ENCODE peak calls at places on chromosomes 2 and 18, in eight cellular contexts. N, X, P, Q, C, Z, H and F are unnamed samples. For H4K20me1, the result is how much of the 10 kb centered on the place peaks cover.

GRCh38 chr2:148909114-148909513 is 34.1 kb downstream of the KIF5C start:
- DNase-seq in Q (no peak), N (peak), P (peak), H (no peak), C (no peak), Z (no peak), X (no peak), F (no peak)

GRCh38 chr18:59395226-59396175 is 36.4 kb upstream of the LMAN1 start:
- DNase-seq in N (no peak), Q (no peak), X (peak), C (peak), P (peak), H (no peak), Z (no peak), F (no peak)

GRCh38 chr2:45241061-45241561 is 231.9 kb upstream of the SIX2 start:
- DNase-seq in X (no peak), Z (peak), Q (no peak), C (no peak), P (no peak), H (peak), N (peak), F (peak)

GRCh38 chr18:47929681-47930085 is 776 bp downstream of the SMAD2 start:
- DNase-seq in N (peak), H (no peak), Z (no peak), C (no peak), P (no peak), Q (no peak), X (no peak), F (peak)

GRCh38 chr18:37391698-37392548 is 173.7 kb downstream of the CELF4 start:
- DNase-seq in C (no peak), P (no peak), N (no peak), Z (no peak), H (no peak), Q (no peak), X (no peak), F (no peak)

GRCh38 chr2:168272225-168272624 is 24.8 kb upstream of the STK39 start:
- DNase-seq in X (no peak), Q (no peak), N (no peak), H (no peak), P (no peak), Z (no peak), C (no peak), F (peak)

GRCh38 chr2:220076734-220077133 is 449.3 kb downstream of the SLC4A3 start:
- DNase-seq in H (peak), Q (peak), Z (peak), P (no peak), C (no peak), N (peak), X (peak), F (peak)

GRCh38 chr2:32820701-32821100 is 126.1 kb upstream of the LTBP1 start:
- DNase-seq in X (no peak), Q (no peak), H (no peak), C (no peak), P (no peak), Z (no peak), N (no peak), F (no peak)

GRCh38 chr2:127103243-127104165 is 3.5 kb downstream of the BIN1 start:
- DNase-seq in N (no peak), P (no peak), Q (peak), H (no peak), Z (no peak), X (no peak), C (no peak), F (no peak)

GRCh38 chr2:127102464-127103242 is 4.3 kb downstream of the BIN1 start:
- DNase-seq in Z (no peak), H (no peak), X (no peak), P (no peak), C (no peak), Q (peak), N (no peak), F (no peak)

GRCh38 chr2:127101048-127101611 is 5.8 kb downstream of the BIN1 start:
- DNase-seq in Z (no peak), N (no peak), X (no peak), H (no peak), Q (no peak), C (no peak), P (no peak), F (no peak)

GRCh38 chr2:127100261-127101047 is 6.5 kb downstream of the BIN1 start:
- DNase-seq in X (no peak), Z (no peak), P (peak), H (peak), N (peak), C (no peak), Q (no peak), F (peak)

DNA sequence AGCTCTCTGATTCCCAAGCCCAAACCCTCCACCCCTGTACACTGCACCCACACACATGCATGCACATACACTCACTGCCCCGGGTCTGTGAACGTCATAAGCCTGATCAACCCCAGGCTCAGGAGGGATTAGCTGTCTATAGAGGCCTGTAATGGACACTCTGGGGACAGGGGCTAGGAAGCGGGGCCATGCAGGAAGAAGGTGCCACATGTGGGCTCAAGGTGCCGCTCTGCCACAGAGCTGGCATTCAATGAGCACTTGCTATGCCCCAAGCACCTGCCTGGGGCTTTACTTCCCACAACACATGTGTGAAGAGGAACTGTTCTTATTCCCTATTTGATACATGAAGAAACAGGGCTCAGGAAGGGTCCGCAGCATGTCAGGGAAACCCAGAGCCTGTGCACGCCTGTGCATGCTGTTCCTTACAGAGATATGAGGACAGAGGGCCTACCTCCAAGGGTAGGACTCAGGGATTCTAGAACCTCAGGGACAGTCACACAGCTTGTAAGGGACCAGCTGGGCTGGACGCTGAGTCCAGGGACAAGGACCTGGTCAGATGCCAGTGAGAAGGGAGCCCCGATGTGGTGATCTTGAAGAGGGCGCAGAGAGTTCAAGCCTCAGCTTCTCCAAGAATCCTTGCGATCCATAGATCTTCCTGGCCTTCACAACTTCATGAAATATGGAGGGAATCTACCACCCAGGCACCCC is 5.0 kb downstream of the BIN1 start:
- DNase-seq in C (no peak), X (no peak), Q (peak), N (no peak), Z (no peak), P (no peak), H (no peak), F (no peak)
- H4K20me1 ChIP-seq in C (under half), X (under half), Q (under half), N (under half), Z (half or more), P (under half), H (under half), F (under half)

GRCh38 chr2:105383456-105383855 is 15.4 kb downstream of the FHL2 start:
- DNase-seq in X (no peak), Z (no peak), C (no peak), P (no peak), Q (no peak), N (no peak), H (no peak), F (no peak)
- H4K20me1 ChIP-seq in X (under half), Z (half or more), C (under half), P (under half), Q (under half), N (half or more), H (under half), F (under half)

GRCh38 chr2:144322379-144322778 is 197.5 kb downstream of the ZEB2 start:
- DNase-seq in C (no peak), Q (no peak), X (no peak), Z (no peak), H (no peak), N (no peak), P (no peak), F (no peak)
- H4K20me1 ChIP-seq in C (under half), Q (under half), X (under half), Z (under half), H (under half), N (under half), P (under half), F (under half)

GRCh38 chr2:99911711-99912110 is 230.7 kb downstream of the AFF3 start:
- DNase-seq in H (peak), Q (no peak), Z (no peak), P (no peak), C (no peak), X (no peak), N (no peak), F (peak)
- H4K20me1 ChIP-seq in H (under half), Q (under half), Z (under half), P (under half), C (under half), X (under half), N (under half), F (under half)

DNA sequence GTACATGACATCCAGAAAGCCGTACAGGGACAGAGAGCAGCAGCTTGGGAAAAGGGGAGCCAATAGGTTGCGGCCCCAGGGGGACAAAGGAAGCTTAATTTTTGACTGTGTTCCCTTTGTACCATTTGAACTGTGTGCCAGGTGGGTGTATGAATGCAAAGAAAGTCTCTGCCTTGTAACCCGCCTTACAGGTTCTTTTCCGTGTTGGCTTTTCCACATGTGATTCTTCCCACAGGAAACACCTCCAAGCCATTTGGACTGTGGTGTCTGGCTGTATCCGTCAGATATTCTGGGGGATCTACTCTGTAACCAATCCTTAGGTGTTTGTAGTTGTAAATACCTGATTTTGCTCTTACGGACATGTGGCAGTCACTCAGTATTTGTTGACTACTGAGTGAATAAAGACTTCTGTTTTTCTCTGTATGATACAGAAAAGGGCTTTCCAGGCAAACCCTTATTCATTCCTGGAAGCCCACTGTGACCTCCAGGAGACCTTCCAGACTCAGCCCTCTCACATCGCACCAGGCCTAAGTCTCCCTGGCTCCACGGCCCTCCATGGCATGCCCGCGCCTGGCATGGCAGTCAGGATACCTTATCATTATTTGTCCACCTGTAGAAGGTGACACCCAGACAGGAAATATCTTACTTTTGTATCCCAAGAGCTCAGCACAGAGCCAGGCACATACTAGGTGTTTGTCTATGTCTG is 1.2 kb downstream of the LRRFIP1 start:
- DNase-seq in Z (no peak), H (no peak), P (no peak), N (no peak), Q (no peak), C (no peak), X (no peak), F (no peak)
- H4K20me1 ChIP-seq in Z (under half), H (under half), P (under half), N (under half), Q (under half), C (under half), X (under half), F (under half)

GRCh38 chr2:102755284-102755683 is 6.5 kb upstream of the TMEM182 start:
- DNase-seq in P (peak), N (no peak), X (no peak), Q (no peak), Z (no peak), H (no peak), C (no peak), F (no peak)
- H4K20me1 ChIP-seq in P (under half), N (under half), X (under half), Q (under half), Z (under half), H (under half), C (under half), F (under half)

GRCh38 chr2:21013043-21013816 is 30.6 kb downstream of the APOB start:
- DNase-seq in H (no peak), X (no peak), P (no peak), N (no peak), Q (no peak), Z (no peak), C (no peak), F (no peak)
- H4K20me1 ChIP-seq in H (under half), X (under half), P (under half), N (under half), Q (under half), Z (under half), C (under half), F (under half)

GRCh38 chr2:43989549-43989948 is 6.2 kb downstream of the LRPPRC start:
- DNase-seq in N (no peak), C (no peak), H (no peak), P (no peak), Z (no peak), X (no peak), Q (no peak), F (no peak)
- H4K20me1 ChIP-seq in N (half or more), C (half or more), H (under half), P (half or more), Z (half or more), X (half or more), Q (half or more), F (half or more)

GRCh38 chr2:54977149-54977548 is 73.1 kb downstream of the RTN4 start:
- DNase-seq in X (no peak), Q (no peak), Z (no peak), H (no peak), C (no peak), P (no peak), N (no peak), F (no peak)
- H4K20me1 ChIP-seq in X (under half), Q (half or more), Z (half or more), H (under half), C (under half), P (under half), N (half or more), F (under half)

GRCh38 chr2:15834381-15835031 is 105.8 kb upstream of the MYCN start:
- DNase-seq in Q (no peak), H (no peak), X (no peak), N (no peak), C (no peak), P (no peak), Z (no peak), F (no peak)

GRCh38 chr2:15832310-15832709 is 108.0 kb upstream of the MYCN start:
- DNase-seq in H (no peak), X (no peak), N (no peak), C (no peak), Z (no peak), P (no peak), Q (no peak), F (no peak)

GRCh38 chr2:15831150-15831549 is 109.2 kb upstream of the MYCN start:
- DNase-seq in C (no peak), H (no peak), N (no peak), P (no peak), X (no peak), Z (no peak), Q (no peak), F (no peak)

GRCh38 chr2:15832849-15833680 is 107.3 kb upstream of the MYCN start:
- DNase-seq in N (no peak), P (no peak), Q (no peak), Z (no peak), X (no peak), C (no peak), H (no peak), F (no peak)

GRCh38 chr2:15833731-15834130 is 106.6 kb upstream of the MYCN start:
- DNase-seq in Q (no peak), H (no peak), Z (no peak), N (no peak), C (no peak), X (no peak), P (no peak), F (no peak)
- H4K20me1 ChIP-seq in Q (under half), H (under half), Z (under half), N (under half), C (under half), X (under half), P (under half), F (under half)